ENCODE peak calls at places on chromosomes 13 and 19, in seven cellular contexts. D is iris pigment epithelial cell, P is KG1, E is hippocampal formation, O is NCI-H1105, Y is midbrain, L is left kidney. U is an unnamed sample.
A peak's percentile ranks its signal among the peaks of the same experiment; 100 is the strongest.

GRCh38 chr19:14830702-14831101 is 4.3 kb downstream of the OR7A5 start:
- DNase-seq in D (peak; percentile 0), P (no peak), E (no peak), O (no peak), Y (no peak), L (peak; percentile 13), U (no peak)

GRCh38 chr13:42405665-42406390 is 133.9 kb downstream of the AKAP11 start:
- DNase-seq in D (peak; percentile 79), P (no peak), E (no peak), O (no peak), Y (no peak), L (no peak), U (peak; percentile 65)

GRCh38 chr19:46755077-46755852 is 9.0 kb upstream of the STRN4 start:
- DNase-seq in D (peak; percentile 51), P (no peak), E (no peak), O (no peak), Y (no peak), L (no peak), U (no peak)

GRCh38 chr13:89846890-89847585 is 1500.4 kb upstream of the MIR17HG start:
- DNase-seq in D (peak; percentile 25), P (no peak), E (no peak), O (no peak), Y (no peak), L (no peak), U (no peak)

GRCh38 chr19:39752390-39752789 is 14.6 kb upstream of the CLC start:
- DNase-seq in D (no peak), P (no peak), E (no peak), O (no peak), Y (no peak), L (no peak), U (no peak)

GRCh38 chr13:110575322-110576069 is 14.0 kb upstream of the RAB20 start:
- DNase-seq in D (no peak), P (peak; percentile 31), E (no peak), O (no peak), Y (no peak), L (peak; percentile 39), U (peak; percentile 77)

GRCh38 chr13:69601661-69602060 is 506.0 kb upstream of the ATXN8OS start:
- DNase-seq in D (no peak), P (no peak), E (no peak), O (no peak), Y (no peak), L (no peak), U (no peak)

GRCh38 chr13:106110241-106110855 is 425.1 kb downstream of the EFNB2 start:
- DNase-seq in D (no peak), P (no peak), E (no peak), O (no peak), Y (no peak), L (no peak), U (no peak)

GRCh38 chr13:52156724-52157251 is 2.6 kb downstream of the NEK3 start:
- DNase-seq in D (peak; percentile 42), P (no peak), E (no peak), O (no peak), Y (no peak), L (no peak), U (no peak)

GRCh38 chr13:46717275-46717674 is 79.7 kb downstream of the ESD start:
- DNase-seq in D (no peak), P (no peak), E (no peak), O (no peak), Y (no peak), L (no peak), U (no peak)

GRCh38 chr19:48913114-48913513 is 13.0 kb downstream of the NUCB1 start:
- DNase-seq in D (no peak), P (no peak), E (no peak), O (no peak), Y (no peak), L (no peak), U (peak; percentile 41)

GRCh38 chr19:23116802-23117571 is at the start of gene ZNF730:
- DNase-seq in D (peak; percentile 76), P (peak; percentile 72), E (peak; percentile 20), O (peak; percentile 40), Y (peak; percentile 72), L (peak; percentile 93), U (peak; percentile 68)

GRCh38 chr13:47080616-47081015 is 183.8 kb upstream of the HTR2A start:
- DNase-seq in D (no peak), P (no peak), E (peak; percentile 8), O (no peak), Y (no peak), L (no peak), U (no peak)

GRCh38 chr19:22783651-22784050 is 300 bp downstream of the ZNF99 start:
- DNase-seq in D (no peak), P (no peak), E (no peak), O (no peak), Y (no peak), L (no peak), U (no peak)

GRCh38 chr19:49459388-49459787 is 6.4 kb downstream of the ALDH16A1 start:
- DNase-seq in D (no peak), P (no peak), E (no peak), O (no peak), Y (no peak), L (no peak), U (no peak)

GRCh38 chr19:430701-431100 is 21.8 kb upstream of the C2CD4C start:
- DNase-seq in D (no peak), P (no peak), E (no peak), O (no peak), Y (no peak), L (no peak), U (no peak)

GRCh38 chr19:40685016-40685526 is 5.4 kb downstream of the NUMBL start:
- DNase-seq in D (no peak), P (no peak), E (no peak), O (no peak), Y (no peak), L (no peak), U (no peak)

GRCh38 chr13:30791354-30791921 is 56.1 kb downstream of the ALOX5AP start:
- DNase-seq in D (peak; percentile 20), P (no peak), E (no peak), O (no peak), Y (no peak), L (no peak), U (no peak)

GRCh38 chr19:18896421-18896841 is 473 bp upstream of the CERS1 start:
- DNase-seq in D (no peak), P (no peak), E (no peak), O (no peak), Y (peak; percentile 47), L (peak; percentile 47), U (peak; percentile 63)

GRCh38 chr13:48819889-48820288 is 155.8 kb upstream of the FNDC3A start:
- DNase-seq in D (no peak), P (no peak), E (no peak), O (no peak), Y (no peak), L (no peak), U (no peak)

GRCh38 chr19:12939292-12939606 is 840 bp downstream of the CALR start:
- DNase-seq in D (peak; percentile 86), P (no peak), E (no peak), O (no peak), Y (no peak), L (peak; percentile 76), U (peak; percentile 36)